ENCODE peak calls at places on chromosome 9, in four cellular contexts. I is HL-60, R is A549, W is RWPE1. M is an unnamed sample.

GRCh38 chr9:93183663-93184438 is at the start of gene WNK2:
- DNase-seq in R (peak; percentile 24), W (peak; percentile 89), I (no peak), M (no peak)

GRCh38 chr9:131320031-131320685 is 30.6 kb downstream of the PLPP7 start:
- DNase-seq in R (no peak), W (no peak), I (no peak), M (no peak)

GRCh38 chr9:109256381-109256780 is 64.5 kb downstream of the EPB41L4B start:
- DNase-seq in I (no peak), W (no peak), R (no peak), M (no peak)

GRCh38 chr9:136744747-136745146 is 2.0 kb upstream of the LCN10 start:
- DNase-seq in W (no peak), R (no peak), I (no peak), M (no peak)

GRCh38 chr9:137228968-137229896 is 1.5 kb upstream of the SLC34A3 start:
- DNase-seq in W (no peak), R (no peak), I (no peak), M (no peak)

GRCh38 chr9:94993141-94993820 is 266.8 kb downstream of the AOPEP start:
- DNase-seq in W (no peak), R (no peak), I (no peak), M (no peak)

GRCh38 chr9:69882998-69883565 is 62.5 kb downstream of the CFAP95 start:
- DNase-seq in I (no peak), W (no peak), R (no peak), M (no peak)

GRCh38 chr9:76221423-76221822 is 172.8 kb downstream of the RFK start:
- DNase-seq in R (no peak), I (no peak), W (no peak), M (no peak)

GRCh38 chr9:16704489-16705111 is 165.9 kb downstream of the BNC2 start:
- DNase-seq in W (no peak), I (no peak), R (no peak), M (no peak)

GRCh38 chr9:113622600-113623400 is 159.3 kb downstream of the RGS3 start:
- DNase-seq in W (peak; percentile 94), I (no peak), R (peak; percentile 60), M (no peak)

GRCh38 chr9:4024281-4024680 is 275.6 kb downstream of the GLIS3 start:
- DNase-seq in W (no peak), I (no peak), R (no peak), M (no peak)

GRCh38 chr9:94056442-94056974 is 27.8 kb upstream of the PTPDC1 start:
- DNase-seq in I (no peak), R (no peak), W (peak; percentile 69), M (no peak)

GRCh38 chr9:15155323-15155722 is 151.7 kb downstream of the TTC39B start:
- DNase-seq in I (no peak), R (no peak), W (no peak), M (no peak)

GRCh38 chr9:110744753-110745522 is 76.3 kb downstream of the MUSK start:
- DNase-seq in W (peak; percentile 95), I (no peak), R (peak; percentile 89), M (no peak)

GRCh38 chr9:117464941-117465616 is 50.2 kb upstream of the ASTN2 start:
- DNase-seq in W (no peak), R (no peak), I (no peak), M (no peak)

GRCh38 chr9:110095238-110095637 is 112.7 kb downstream of the C9orf152 start:
- DNase-seq in I (no peak), R (no peak), W (no peak), M (no peak)

GRCh38 chr9:95724253-95724991 is 151.1 kb upstream of the ERCC6L2 start:
- DNase-seq in R (no peak), W (no peak), I (peak; percentile 29), M (peak; percentile 60)

GRCh38 chr9:105157178-105157583 is 87.3 kb upstream of the SLC44A1 start:
- DNase-seq in W (peak; percentile 84), I (peak; percentile 46), R (peak; percentile 78), M (peak; percentile 26)

GRCh38 chr9:546797-547223 is 294.7 kb upstream of the DMRT1 start:
- DNase-seq in R (peak; percentile 16), I (no peak), W (no peak), M (no peak)

GRCh38 chr9:100028201-100028784 is 70.5 kb downstream of the ERP44 start:
- DNase-seq in I (peak; percentile 71), W (peak; percentile 84), R (peak; percentile 76), M (peak; percentile 62)

GRCh38 chr9:35718726-35719511 is 13.1 kb downstream of the TLN1 start:
- DNase-seq in R (no peak), W (no peak), I (peak; percentile 49), M (no peak)

GRCh38 chr9:105269593-105269992 is 25.1 kb downstream of the SLC44A1 start:
- DNase-seq in I (no peak), W (no peak), R (no peak), M (no peak)

GRCh38 chr9:134492281-134492691 is 149.3 kb upstream of the COL5A1 start:
- DNase-seq in R (no peak), W (no peak), I (no peak), M (no peak)

GRCh38 chr9:7936201-7936600 is 136.6 kb upstream of the DMAC1 start:
- DNase-seq in I (no peak), R (no peak), W (no peak), M (no peak)

GRCh38 chr9:85213650-85214607 is 527.8 kb downstream of the AGTPBP1 start:
- DNase-seq in I (no peak), R (no peak), W (peak; percentile 55), M (no peak)

GRCh38 chr9:21252727-21253547 is 13.1 kb upstream of the IFNA14 start:
- DNase-seq in R (peak; percentile 42), W (peak; percentile 46), I (peak; percentile 79), M (peak; percentile 52)

GRCh38 chr9:2623046-2623865 is 1.7 kb downstream of the VLDLR start:
- DNase-seq in I (no peak), R (peak; percentile 89), W (no peak), M (no peak)

GRCh38 chr9:36560813-36561212 is 11.9 kb upstream of the MELK start:
- DNase-seq in I (no peak), R (no peak), W (no peak), M (peak; percentile 63)

GRCh38 chr9:105912868-105913516 is 218.7 kb downstream of the TMEM38B start:
- DNase-seq in R (peak; percentile 28), I (no peak), W (peak; percentile 88), M (no peak)

GRCh38 chr9:72527801-72528195 is 6.4 kb downstream of the TMC1 start:
- DNase-seq in I (peak; percentile 58), R (no peak), W (no peak), M (no peak)